ENCODE peak calls at places on chromosomes 5 and 9, in ten cellular contexts. Q is B cell; I is fibroblast of mammary gland; F is A549; N is cardiac muscle cell; T is epithelial cell of proximal tubule; C is GM23338; J is H9; D is CD4-positive, alpha-beta T cell; S is heart left ventricle. E is an unnamed sample.

GRCh38 chr9:117555964-117556629 is 141.2 kb upstream of the ASTN2 start:
- DNase-seq in Q (no peak), I (peak), F (peak), N (peak), T (peak), C (peak), J (peak), D (no peak), S (peak), E (peak)

GRCh38 chr5:72063219-72063819 is 44.0 kb upstream of the MAP1B start:
- DNase-seq in Q (no peak), I (peak), F (no peak), N (peak), T (no peak), C (peak), J (peak), D (no peak), S (no peak), E (peak)

GRCh38 chr9:114448706-114449105 is 56.6 kb downstream of the WHRN start:
- DNase-seq in Q (no peak), I (peak), F (no peak), N (no peak), T (no peak), C (no peak), J (no peak), D (no peak), S (no peak), E (no peak)

GRCh38 chr9:69667306-69667705 is 4.9 kb downstream of the APBA1 start:
- DNase-seq in Q (no peak), I (no peak), F (no peak), N (no peak), T (no peak), C (peak), J (no peak), D (no peak), S (no peak), E (no peak)

GRCh38 chr9:134386951-134387831 is 60.9 kb downstream of the RXRA start:
- DNase-seq in Q (no peak), I (no peak), F (no peak), N (no peak), T (no peak), C (no peak), J (no peak), D (no peak), S (peak), E (no peak)

GRCh38 chr5:110064593-110065268 is 375.0 kb downstream of the MAN2A1 start:
- DNase-seq in Q (no peak), I (no peak), F (no peak), N (no peak), T (no peak), C (no peak), J (no peak), D (no peak), S (no peak), E (no peak)

GRCh38 chr9:6782981-6783380 is 25.2 kb downstream of the KDM4C start:
- DNase-seq in Q (no peak), I (no peak), F (no peak), N (no peak), T (no peak), C (no peak), J (no peak), D (no peak), S (no peak), E (no peak)

GRCh38 chr5:87022415-87022814 is 245.3 kb upstream of the RASA1 start:
- DNase-seq in Q (no peak), I (no peak), F (no peak), N (no peak), T (no peak), C (no peak), J (no peak), D (no peak), S (no peak), E (no peak)

GRCh38 chr5:115179959-115180709 is 10.4 kb upstream of the TRIM36 start:
- DNase-seq in Q (peak), I (peak), F (peak), N (peak), T (no peak), C (peak), J (peak), D (no peak), S (peak), E (peak)

GRCh38 chr9:83130541-83130940 is 67.6 kb upstream of the RASEF start:
- DNase-seq in Q (no peak), I (no peak), F (peak), N (no peak), T (peak), C (no peak), J (no peak), D (no peak), S (no peak), E (no peak)

GRCh38 chr5:35470866-35471265 is 146.8 kb upstream of the SPEF2 start:
- DNase-seq in Q (no peak), I (peak), F (no peak), N (no peak), T (no peak), C (no peak), J (no peak), D (no peak), S (no peak), E (no peak)

GRCh38 chr5:74028406-74028805 is 402.4 kb downstream of the ARHGEF28 start:
- DNase-seq in Q (no peak), I (no peak), F (no peak), N (peak), T (no peak), C (no peak), J (no peak), D (no peak), S (no peak), E (no peak)

GRCh38 chr5:16901038-16901644 is 34.9 kb downstream of the MYO10 start:
- DNase-seq in Q (no peak), I (no peak), F (no peak), N (no peak), T (no peak), C (peak), J (peak), D (no peak), S (no peak), E (no peak)

GRCh38 chr5:17203329-17204132 is 13.9 kb upstream of the BASP1 start:
- DNase-seq in Q (peak), I (peak), F (peak), N (peak), T (no peak), C (peak), J (peak), D (no peak), S (no peak), E (no peak)

GRCh38 chr9:136686794-136687711 is at the start of gene AGPAT2:
- DNase-seq in Q (peak), I (no peak), F (peak), N (peak), T (no peak), C (peak), J (peak), D (peak), S (peak), E (peak)

DNA sequence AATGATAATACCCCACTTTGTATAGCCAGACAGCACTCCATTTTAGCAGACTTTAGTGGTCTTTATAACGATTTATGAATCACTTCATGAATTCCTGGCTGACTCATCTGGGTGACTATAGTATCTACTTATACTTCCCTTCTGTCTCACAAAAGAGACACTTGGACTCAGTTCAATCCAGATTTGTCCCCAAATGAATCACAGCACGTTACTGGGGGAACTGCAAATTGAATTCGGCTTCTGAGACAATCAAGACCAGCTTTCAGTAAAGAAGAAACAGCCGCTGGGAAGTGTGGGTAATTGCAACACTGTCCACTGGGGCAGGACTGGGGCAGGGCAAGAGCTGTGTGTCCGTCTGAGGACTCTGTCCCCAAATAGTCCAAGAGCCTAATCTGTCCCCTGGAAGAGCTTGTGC is 337.3 kb upstream of the RFX3 start:
- DNase-seq in Q (no peak), I (peak), F (peak), N (no peak), T (no peak), C (no peak), J (no peak), D (no peak), S (no peak), E (no peak)
- TF ChIP-seq CTCF in Q (no peak), I (peak), F (no peak), N (peak), T (peak), C (no peak), J (no peak), D (no peak), S (no peak), E (no peak)

DNA sequence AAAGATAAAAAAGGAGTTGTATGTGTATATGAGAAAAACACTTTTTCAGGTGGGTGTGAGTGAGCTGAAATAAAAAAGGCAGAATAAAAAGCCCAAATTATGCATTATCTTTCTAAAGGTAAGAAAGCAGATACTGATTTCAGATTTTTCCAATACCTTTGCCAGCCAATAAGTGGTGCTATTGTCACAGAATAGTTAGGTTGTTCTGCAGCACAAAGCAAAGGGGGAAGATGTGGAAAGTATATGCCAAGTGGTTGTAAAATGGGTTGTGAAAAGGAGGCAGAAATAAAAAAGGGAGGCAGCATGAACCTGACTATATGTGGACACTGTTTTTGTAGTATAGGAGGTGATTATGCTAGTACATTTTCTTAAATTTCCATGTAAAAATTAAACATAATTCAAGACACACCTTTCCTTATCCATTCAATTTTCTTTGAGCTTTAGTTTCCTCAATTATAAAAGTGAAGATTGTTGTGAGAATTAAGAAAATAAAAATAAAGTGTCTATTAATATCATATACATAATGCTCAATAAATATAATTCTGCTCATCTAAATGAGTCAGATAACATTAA is 106.7 kb downstream of the SMIM15 start:
- DNase-seq in Q (peak), I (peak), F (peak), N (peak), T (no peak), C (peak), J (no peak), D (no peak), S (no peak), E (no peak)
- TF ChIP-seq CTCF in Q (peak), I (peak), F (peak), N (peak), T (peak), C (peak), J (peak), D (peak), S (peak), E (peak)

DNA sequence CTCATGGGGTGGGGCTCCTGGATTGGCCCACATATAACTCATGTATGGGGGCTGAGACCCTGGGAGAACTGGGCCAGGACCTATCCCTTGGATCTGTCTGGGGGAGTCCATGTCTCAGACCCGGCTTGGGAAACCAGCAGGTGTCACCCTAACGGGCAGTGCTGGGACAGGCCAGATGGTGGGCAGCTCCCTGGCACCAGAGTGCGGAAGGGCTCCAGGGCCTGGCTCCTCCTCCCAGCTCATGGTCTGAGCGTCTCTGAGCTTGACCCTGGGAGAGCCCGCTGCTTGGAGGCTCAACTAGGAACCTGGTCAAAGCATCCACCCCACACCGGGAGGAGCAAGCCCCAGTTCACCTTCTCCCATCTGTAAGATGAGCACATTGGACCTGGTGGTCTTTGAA is 15.5 kb upstream of the NCS1 start:
- DNase-seq in Q (no peak), I (no peak), F (no peak), N (no peak), T (no peak), C (no peak), J (no peak), D (no peak), S (no peak), E (no peak)
- TF ChIP-seq CTCF in Q (no peak), I (no peak), F (peak), N (no peak), T (peak), C (no peak), J (no peak), D (no peak), S (peak), E (no peak)

DNA sequence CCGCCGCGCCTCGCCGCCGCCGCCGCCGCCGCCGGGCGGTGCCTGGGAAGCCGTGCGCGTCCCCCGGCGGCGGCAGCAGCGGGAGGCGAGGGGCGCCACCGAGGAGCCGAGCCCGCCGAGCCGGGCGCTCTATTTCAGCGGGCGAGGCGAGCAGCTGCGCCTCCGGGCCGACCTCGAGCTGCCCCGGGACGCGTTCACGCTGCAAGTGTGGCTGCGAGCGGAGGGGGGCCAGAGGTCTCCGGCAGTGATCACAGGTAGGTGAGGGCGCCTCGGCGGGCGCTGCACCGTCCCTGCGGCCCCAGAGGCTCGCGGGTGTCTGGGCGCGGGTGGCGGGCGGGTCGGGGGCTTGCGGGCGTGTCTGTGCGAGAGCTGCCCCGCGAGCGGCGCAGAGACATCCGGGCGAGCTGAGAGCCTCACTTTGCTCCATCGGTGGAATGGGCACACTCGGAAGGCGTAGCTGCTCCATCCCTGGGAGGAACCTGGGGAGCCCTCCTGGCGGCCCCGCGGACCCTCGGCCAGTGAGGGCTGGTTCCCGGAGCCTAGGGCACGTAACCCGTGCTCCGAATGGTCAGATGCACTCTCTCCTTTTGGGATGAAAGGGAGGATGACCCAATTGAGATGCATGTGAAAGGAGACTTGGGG is 864 bp downstream of the PAPPA start:
- DNase-seq in Q (peak), I (no peak), F (no peak), N (peak), T (no peak), C (peak), J (peak), D (no peak), S (peak), E (no peak)
- TF ChIP-seq CTCF in Q (no peak), I (no peak), F (no peak), N (no peak), T (no peak), C (no peak), J (no peak), D (no peak), S (no peak), E (no peak)

GRCh38 chr9:92030367-92030766 is 80.3 kb upstream of the ROR2 start:
- DNase-seq in Q (no peak), I (no peak), F (no peak), N (no peak), T (no peak), C (no peak), J (no peak), D (no peak), S (no peak), E (no peak)
- TF ChIP-seq CTCF in Q (no peak), I (no peak), F (no peak), N (no peak), T (no peak), C (no peak), J (no peak), D (no peak), S (no peak), E (no peak)

DNA sequence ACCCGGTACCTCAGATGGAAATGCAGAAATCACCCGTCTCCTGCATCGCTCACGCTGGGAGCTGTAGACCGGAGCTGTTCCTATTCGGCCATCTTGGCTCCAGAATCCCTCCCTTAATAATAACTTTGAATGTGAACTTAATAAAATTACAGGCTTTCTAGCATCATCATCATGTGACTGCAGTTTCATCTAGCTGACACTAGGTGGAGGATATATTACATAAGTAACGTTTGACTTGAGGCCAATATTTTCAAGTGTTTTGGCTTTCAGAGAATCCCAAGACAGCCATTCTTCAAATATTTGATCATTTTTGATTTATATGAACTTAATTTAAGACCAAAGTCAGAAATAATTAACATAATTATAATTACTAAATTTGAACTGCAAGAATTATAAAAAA is 474.9 kb upstream of the CDH10 start:
- DNase-seq in Q (no peak), I (peak), F (peak), N (peak), T (no peak), C (peak), J (no peak), D (no peak), S (no peak), E (no peak)
- TF ChIP-seq CTCF in Q (no peak), I (peak), F (no peak), N (no peak), T (peak), C (peak), J (peak), D (no peak), S (no peak), E (no peak)

GRCh38 chr9:98159301-98159700 is 33.1 kb downstream of the CORO2A start:
- DNase-seq in Q (no peak), I (no peak), F (no peak), N (no peak), T (no peak), C (no peak), J (no peak), D (no peak), S (no peak), E (no peak)

GRCh38 chr9:98157372-98157771 is 35.1 kb downstream of the CORO2A start:
- DNase-seq in Q (no peak), I (no peak), F (no peak), N (no peak), T (no peak), C (no peak), J (no peak), D (no peak), S (no peak), E (no peak)

GRCh38 chr9:98158071-98158791 is 34.2 kb downstream of the CORO2A start:
- DNase-seq in Q (no peak), I (no peak), F (peak), N (no peak), T (no peak), C (no peak), J (no peak), D (no peak), S (no peak), E (peak)

GRCh38 chr9:98161851-98162250 is 30.6 kb downstream of the CORO2A start:
- DNase-seq in Q (no peak), I (no peak), F (no peak), N (no peak), T (no peak), C (no peak), J (no peak), D (no peak), S (no peak), E (no peak)

DNA sequence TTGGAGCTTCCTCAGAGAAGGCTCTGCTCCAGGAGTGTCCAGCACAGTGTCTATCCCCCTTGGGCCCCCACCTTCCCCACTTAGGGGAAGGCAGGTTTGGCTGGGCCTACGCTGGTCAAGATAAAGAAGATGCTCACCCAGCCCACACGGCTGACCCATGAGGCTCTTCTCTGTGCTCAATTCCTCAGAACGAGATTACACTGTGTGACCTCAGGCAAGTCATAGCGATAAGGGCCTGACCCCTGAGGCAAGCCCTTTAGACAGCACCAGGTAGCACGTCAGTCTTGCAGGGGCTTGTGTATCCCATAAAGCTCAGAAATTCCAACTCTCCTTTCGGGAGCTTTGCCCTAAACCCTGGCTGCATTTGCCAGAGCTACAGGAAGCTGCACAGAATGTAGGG is 32.6 kb downstream of the CORO2A start:
- DNase-seq in Q (no peak), I (no peak), F (no peak), N (no peak), T (no peak), C (no peak), J (no peak), D (no peak), S (no peak), E (no peak)
- TF ChIP-seq CTCF in Q (no peak), I (no peak), F (no peak), N (no peak), T (no peak), C (no peak), J (no peak), D (no peak), S (no peak), E (no peak)

GRCh38 chr9:121376214-121376830 is 6.3 kb upstream of the STOM start:
- DNase-seq in Q (no peak), I (peak), F (no peak), N (peak), T (no peak), C (no peak), J (no peak), D (no peak), S (no peak), E (no peak)
- TF ChIP-seq CTCF in Q (peak), I (peak), F (peak), N (peak), T (no peak), C (peak), J (peak), D (peak), S (peak), E (peak)

GRCh38 chr9:99819484-99820329 is 2.0 kb upstream of the NR4A3 start:
- DNase-seq in Q (peak), I (peak), F (peak), N (peak), T (peak), C (peak), J (peak), D (peak), S (peak), E (peak)
- TF ChIP-seq CTCF in Q (no peak), I (no peak), F (no peak), N (peak), T (peak), C (no peak), J (no peak), D (no peak), S (no peak), E (no peak)

DNA sequence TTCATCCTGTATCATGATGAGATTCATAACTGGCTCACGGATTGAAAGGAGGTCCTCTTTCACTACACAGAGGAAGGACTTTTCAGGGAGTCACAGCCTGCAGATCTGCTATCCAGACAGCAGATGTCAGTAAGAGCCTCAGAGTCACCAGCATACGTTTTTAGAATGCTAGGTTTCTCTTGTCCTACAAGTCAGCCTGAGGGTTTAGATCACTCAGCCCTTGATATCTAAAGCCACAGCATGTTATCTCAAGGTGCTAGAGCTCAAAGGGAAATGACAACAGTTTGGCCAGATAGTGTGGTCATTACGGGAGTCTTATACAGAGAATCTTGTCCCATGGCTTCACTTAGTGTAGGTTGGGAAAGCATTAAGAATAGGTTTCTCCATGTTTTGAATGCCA is 30.9 kb upstream of the SLC46A2 start:
- DNase-seq in Q (no peak), I (peak), F (no peak), N (peak), T (no peak), C (peak), J (peak), D (no peak), S (no peak), E (no peak)
- TF ChIP-seq CTCF in Q (peak), I (peak), F (peak), N (peak), T (peak), C (peak), J (peak), D (no peak), S (peak), E (peak)

E was measured in activated CD8-positive, alpha-beta T cell treated with anti-CD3 and anti-CD28 coated beads for 36 hours.